ENCODE peak calls at places on chromosomes 16 and 17, in seven cellular contexts. O is HT1080; S is activated CD4-positive, alpha-beta T cell treated with anti-CD3 and anti-CD28 coated beads, Interleukin-2, amount 10 ng/mL, durations not matched to agents 24 days and 14 days; G is GM04503; R is astrocyte of the spinal cord; Q is natural killer cell treated with Interleukin-12 subunit alpha and Interleukin-12 subunit beta and Interleukin-15 and Interleukin-18, amount 100 ng/mL, for 72 hours; D is PC-9. U is an unnamed sample.

GRCh38 chr16:87464691-87465300 is 28.0 kb downstream of the ZCCHC14 start:
- DNase-seq in O (peak), S (peak), G (peak), R (peak), Q (peak), D (peak), U (peak)

GRCh38 chr17:47230864-47231263 is 21.7 kb downstream of the MYL4 start:
- DNase-seq in O (no peak), S (no peak), G (no peak), R (no peak), Q (no peak), D (no peak), U (no peak)

GRCh38 chr16:53908731-53909130 is 204.8 kb downstream of the FTO start:
- DNase-seq in O (no peak), S (no peak), G (no peak), R (no peak), Q (no peak), D (no peak), U (no peak)

GRCh38 chr16:70553645-70554044 is 30.0 kb downstream of the SF3B3 start:
- DNase-seq in O (no peak), S (no peak), G (peak), R (peak), Q (no peak), D (no peak), U (no peak)

GRCh38 chr17:70599198-70599597 is 429.9 kb downstream of the KCNJ2 start:
- DNase-seq in O (no peak), S (no peak), G (no peak), R (no peak), Q (no peak), D (no peak), U (no peak)

GRCh38 chr16:2856061-2856670 is 1.8 kb downstream of the PRSS22 start:
- DNase-seq in O (no peak), S (peak), G (no peak), R (no peak), Q (no peak), D (peak), U (no peak)

GRCh38 chr16:375212-375611 is 4.9 kb upstream of the MRPL28 start:
- DNase-seq in O (no peak), S (no peak), G (no peak), R (no peak), Q (no peak), D (no peak), U (no peak)

GRCh38 chr16:21957687-21958346 is 4.7 kb downstream of the UQCRC2 start:
- DNase-seq in O (no peak), S (no peak), G (no peak), R (no peak), Q (no peak), D (no peak), U (no peak)

GRCh38 chr17:69325518-69326301 is 1.2 kb downstream of the ABCA5 start:
- DNase-seq in O (no peak), S (no peak), G (no peak), R (no peak), Q (no peak), D (no peak), U (no peak)

GRCh38 chr17:47708864-47709541 is 15.0 kb downstream of the TBKBP1 start:
- DNase-seq in O (no peak), S (no peak), G (no peak), R (no peak), Q (no peak), D (peak), U (no peak)

GRCh38 chr17:41895617-41896016 is 23.1 kb downstream of the ACLY start:
- DNase-seq in O (no peak), S (no peak), G (no peak), R (peak), Q (no peak), D (no peak), U (no peak)

GRCh38 chr17:36463916-36464764 is 22.3 kb upstream of the ZNHIT3 start:
- DNase-seq in O (peak), S (peak), G (peak), R (peak), Q (no peak), D (peak), U (peak)

GRCh38 chr17:45189002-45189401 is 27.3 kb downstream of the HEXIM2 start:
- DNase-seq in O (no peak), S (no peak), G (no peak), R (no peak), Q (no peak), D (no peak), U (no peak)

GRCh38 chr17:43553501-43554018 is 7.4 kb upstream of the ETV4 start:
- DNase-seq in O (no peak), S (no peak), G (no peak), R (no peak), Q (no peak), D (no peak), U (no peak)

GRCh38 chr17:42797067-42798007 is 1.2 kb downstream of the COA3 start:
- DNase-seq in O (no peak), S (no peak), G (no peak), R (no peak), Q (no peak), D (no peak), U (peak)

GRCh38 chr16:2963611-2964415 is at the start of gene KREMEN2:
- DNase-seq in O (peak), S (peak), G (no peak), R (no peak), Q (no peak), D (peak), U (peak)

GRCh38 chr16:80586476-80586875 is 45.7 kb downstream of the DYNLRB2 start:
- DNase-seq in O (no peak), S (no peak), G (no peak), R (no peak), Q (no peak), D (no peak), U (no peak)

GRCh38 chr17:37327341-37328090 is 48.3 kb upstream of the C17orf78 start:
- DNase-seq in O (no peak), S (no peak), G (peak), R (peak), Q (no peak), D (no peak), U (no peak)

GRCh38 chr17:81615401-81615930 is 21.4 kb downstream of the NPLOC4 start:
- DNase-seq in O (no peak), S (no peak), G (no peak), R (no peak), Q (no peak), D (no peak), U (no peak)

GRCh38 chr16:3012828-3013420 is at the start of gene CLDN9:
- DNase-seq in O (peak), S (no peak), G (no peak), R (no peak), Q (no peak), D (peak), U (no peak)

GRCh38 chr16:85187002-85187401 is 74.7 kb upstream of the CIBAR2 start:
- DNase-seq in O (no peak), S (no peak), G (no peak), R (peak), Q (no peak), D (no peak), U (no peak)

GRCh38 chr16:87210949-87211348 is 106.2 kb downstream of the C16orf95 start:
- DNase-seq in O (no peak), S (no peak), G (no peak), R (no peak), Q (no peak), D (no peak), U (peak)

U was measured in bronchial epithelial cell.